ENCODE peak calls at places on chromosome 9, in eight cellular contexts. W, D, C, R, H, V, B and N are unnamed samples.

GRCh38 chr9:37498457-37498856 is 12.7 kb downstream of the POLR1E start:
- DNase-seq in W (no peak), D (no peak), C (no peak), R (no peak), H (no peak), V (no peak), B (no peak), N (no peak)

GRCh38 chr9:137371966-137372651 is 50.9 kb downstream of the EXD3 start:
- DNase-seq in W (no peak), D (no peak), C (no peak), R (no peak), H (no peak), V (no peak), B (no peak), N (no peak)

GRCh38 chr9:135086597-135087488 is 625 bp upstream of the OLFM1 start:
- DNase-seq in W (peak), D (no peak), C (no peak), R (no peak), H (no peak), V (no peak), B (no peak), N (no peak)

GRCh38 chr9:89928106-89928505 is 323.3 kb downstream of the GADD45G start:
- DNase-seq in W (no peak), D (no peak), C (no peak), R (no peak), H (no peak), V (no peak), B (no peak), N (no peak)

GRCh38 chr9:86994231-86994630 is 46.9 kb upstream of the GAS1 start:
- DNase-seq in W (no peak), D (no peak), C (no peak), R (no peak), H (no peak), V (no peak), B (no peak), N (no peak)

GRCh38 chr9:13962006-13962405 is 351.9 kb downstream of the NFIB start:
- DNase-seq in W (no peak), D (no peak), C (no peak), R (no peak), H (no peak), V (no peak), B (no peak), N (no peak)

GRCh38 chr9:1619915-1620705 is 395.0 kb upstream of the SMARCA2 start:
- DNase-seq in W (no peak), D (no peak), C (no peak), R (no peak), H (no peak), V (no peak), B (no peak), N (no peak)

GRCh38 chr9:107358867-107359440 is 75.9 kb downstream of the RAD23B start:
- DNase-seq in W (no peak), D (no peak), C (no peak), R (no peak), H (no peak), V (no peak), B (peak), N (peak)

GRCh38 chr9:130672466-130672865 is 8.1 kb downstream of the PRDM12 start:
- DNase-seq in W (no peak), D (no peak), C (no peak), R (no peak), H (no peak), V (no peak), B (no peak), N (no peak)

GRCh38 chr9:131733601-131734061 is 6.2 kb downstream of the RAPGEF1 start:
- DNase-seq in W (peak), D (peak), C (peak), R (peak), H (peak), V (no peak), B (no peak), N (no peak)

GRCh38 chr9:109905472-109905871 is 125.5 kb downstream of the PALM2AKAP2 start:
- DNase-seq in W (no peak), D (no peak), C (no peak), R (no peak), H (no peak), V (no peak), B (no peak), N (no peak)

GRCh38 chr9:14043491-14043890 is 270.4 kb downstream of the NFIB start:
- DNase-seq in W (no peak), D (no peak), C (no peak), R (no peak), H (no peak), V (no peak), B (no peak), N (no peak)

GRCh38 chr9:38029923-38030638 is 38.9 kb downstream of the SHB start:
- DNase-seq in W (no peak), D (no peak), C (no peak), R (no peak), H (no peak), V (no peak), B (no peak), N (no peak)

GRCh38 chr9:126171641-126172040 is 155.0 kb upstream of the MVB12B start:
- DNase-seq in W (no peak), D (no peak), C (no peak), R (no peak), H (no peak), V (no peak), B (no peak), N (no peak)

GRCh38 chr9:6467006-6467625 is 54.1 kb downstream of the UHRF2 start:
- DNase-seq in W (no peak), D (no peak), C (no peak), R (no peak), H (no peak), V (no peak), B (no peak), N (no peak)

GRCh38 chr9:95316794-95317118 is 753 bp downstream of the FANCC start:
- DNase-seq in W (no peak), D (no peak), C (peak), R (peak), H (peak), V (peak), B (peak), N (peak)

GRCh38 chr9:127565231-127565630 is 46.8 kb upstream of the STXBP1 start:
- DNase-seq in W (no peak), D (no peak), C (no peak), R (no peak), H (no peak), V (no peak), B (no peak), N (no peak)

GRCh38 chr9:36222449-36222848 is 31.7 kb downstream of the CLTA start:
- DNase-seq in W (no peak), D (no peak), C (no peak), R (no peak), H (no peak), V (no peak), B (no peak), N (no peak)

GRCh38 chr9:121556580-121556979 is 56.9 kb upstream of the GGTA1 start:
- DNase-seq in W (no peak), D (no peak), C (no peak), R (peak), H (no peak), V (no peak), B (no peak), N (no peak)

GRCh38 chr9:98236881-98237487 is 18.5 kb downstream of the TBC1D2 start:
- DNase-seq in W (no peak), D (no peak), C (peak), R (no peak), H (no peak), V (no peak), B (no peak), N (no peak)

GRCh38 chr9:75111019-75111622 is 22.8 kb downstream of the OSTF1 start:
- DNase-seq in W (no peak), D (no peak), C (peak), R (no peak), H (peak), V (no peak), B (no peak), N (no peak)

GRCh38 chr9:99023831-99024230 is 80.1 kb downstream of the COL15A1 start:
- DNase-seq in W (no peak), D (no peak), C (no peak), R (no peak), H (no peak), V (no peak), B (peak), N (peak)

GRCh38 chr9:95316274-95316673 is 1.2 kb downstream of the FANCC start:
- DNase-seq in W (no peak), D (no peak), C (no peak), R (no peak), H (no peak), V (no peak), B (no peak), N (peak)

GRCh38 chr9:32665101-32665500 is 29.6 kb upstream of the TAF1L start:
- DNase-seq in W (no peak), D (no peak), C (no peak), R (no peak), H (no peak), V (no peak), B (no peak), N (no peak)

GRCh38 chr9:16303506-16303905 is 567.0 kb downstream of the BNC2 start:
- DNase-seq in W (no peak), D (no peak), C (no peak), R (no peak), H (no peak), V (no peak), B (no peak), N (no peak)

GRCh38 chr9:87578625-87579024 is 81.0 kb downstream of the DAPK1 start:
- DNase-seq in W (no peak), D (no peak), C (no peak), R (no peak), H (no peak), V (no peak), B (no peak), N (no peak)

GRCh38 chr9:96186601-96187011 is 115.4 kb downstream of the HSD17B3 start:
- DNase-seq in W (no peak), D (no peak), C (peak), R (no peak), H (no peak), V (no peak), B (no peak), N (no peak)

GRCh38 chr9:127589955-127590370 is 22.1 kb upstream of the STXBP1 start:
- DNase-seq in W (no peak), D (peak), C (peak), R (peak), H (peak), V (no peak), B (peak), N (no peak)

GRCh38 chr9:89463986-89464901 is 33.7 kb downstream of the SEMA4D start:
- DNase-seq in W (no peak), D (peak), C (peak), R (peak), H (peak), V (peak), B (no peak), N (no peak)

GRCh38 chr9:1042466-1042865 is 7.7 kb upstream of the DMRT2 start:
- DNase-seq in W (no peak), D (peak), C (no peak), R (no peak), H (no peak), V (no peak), B (no peak), N (no peak)

GRCh38 chr9:90724112-90724511 is 77.5 kb upstream of the SYK start:
- DNase-seq in W (no peak), D (no peak), C (no peak), R (no peak), H (no peak), V (no peak), B (no peak), N (no peak)

GRCh38 chr9:33942471-33943083 is 106.1 kb downstream of the UBAP2 start:
- DNase-seq in W (no peak), D (no peak), C (no peak), R (no peak), H (no peak), V (no peak), B (no peak), N (no peak)

GRCh38 chr9:76580832-76581231 is 121.8 kb downstream of the GCNT1 start:
- DNase-seq in W (no peak), D (no peak), C (no peak), R (no peak), H (no peak), V (no peak), B (no peak), N (no peak)

GRCh38 chr9:136058801-136059302 is 36.2 kb downstream of the NACC2 start:
- DNase-seq in W (peak), D (no peak), C (no peak), R (no peak), H (no peak), V (no peak), B (no peak), N (no peak)